ENCODE peak calls at places on chromosome 1, in ten cellular contexts. U, A, H, V, X, F, B, N, O and K are unnamed samples.

GRCh38 chr1:50978144-50978851 is 8.3 kb downstream of the CDKN2C start:
- DNase-seq in H (peak), B (peak), X (peak), O (peak), F (peak), V (no peak), A (peak), N (peak), U (peak), K (peak)

GRCh38 chr1:45752441-45753052 is 2.1 kb upstream of the IPP start:
- DNase-seq in F (no peak), X (no peak), H (peak), N (no peak), A (no peak), U (peak), B (no peak), V (no peak), O (no peak), K (no peak)

GRCh38 chr1:2194319-2194897 is at the start of gene FAAP20:
- DNase-seq in A (no peak), B (no peak), H (peak), X (peak), U (peak), O (peak), N (no peak), V (no peak), F (no peak), K (no peak)

GRCh38 chr1:57857809-57858208 is 433.9 kb upstream of the DAB1 start:
- DNase-seq in X (no peak), F (no peak), V (no peak), A (no peak), H (no peak), O (no peak), U (no peak), B (no peak), N (no peak), K (no peak)

GRCh38 chr1:227437495-227438008 is 119.3 kb upstream of the CDC42BPA start:
- DNase-seq in N (no peak), F (no peak), X (no peak), H (peak), O (no peak), U (peak), B (no peak), V (no peak), A (no peak), K (no peak)

GRCh38 chr1:119859647-119860046 is 36.7 kb downstream of the ADAM30 start:
- DNase-seq in N (no peak), B (no peak), A (no peak), X (no peak), F (no peak), V (no peak), U (peak), O (no peak), H (no peak), K (no peak)

GRCh38 chr1:59229138-59229537 is 67.8 kb upstream of the FGGY start:
- DNase-seq in B (no peak), H (no peak), V (no peak), N (no peak), A (no peak), X (no peak), O (no peak), U (peak), F (no peak), K (no peak)

GRCh38 chr1:23169727-23170335 is 1.2 kb upstream of the LUZP1 start:
- DNase-seq in X (peak), H (peak), O (peak), A (peak), V (no peak), B (peak), F (peak), U (peak), N (peak), K (peak)

GRCh38 chr1:244046907-244047738 is 4.0 kb upstream of the ZBTB18 start:
- DNase-seq in A (no peak), O (no peak), V (peak), H (no peak), N (no peak), F (peak), U (peak), X (no peak), B (no peak), K (peak)

GRCh38 chr1:119593836-119594235 is 54.2 kb downstream of the ZNF697 start:
- DNase-seq in O (no peak), F (no peak), X (no peak), V (no peak), A (no peak), H (no peak), U (no peak), B (no peak), N (no peak), K (no peak)

GRCh38 chr1:43954036-43954435 is 7.3 kb downstream of the IPO13 start:
- DNase-seq in F (no peak), H (no peak), N (no peak), A (no peak), U (no peak), O (no peak), X (no peak), B (no peak), V (no peak), K (no peak)

GRCh38 chr1:194640322-194640721 is 1453.9 kb upstream of the B3GALT2 start:
- DNase-seq in B (no peak), A (no peak), H (no peak), V (no peak), U (no peak), N (no peak), O (no peak), F (no peak), X (no peak), K (no peak)

GRCh38 chr1:184621262-184621661 is 133.4 kb downstream of the EDEM3 start:
- DNase-seq in F (no peak), H (no peak), X (peak), B (no peak), V (no peak), U (peak), N (no peak), A (no peak), O (peak), K (no peak)

GRCh38 chr1:42747125-42747524 is 7.1 kb upstream of the CLDN19 start:
- DNase-seq in H (no peak), B (no peak), O (no peak), U (no peak), V (no peak), A (peak), F (peak), N (peak), X (peak), K (no peak)

GRCh38 chr1:153368477-153368876 is 6.9 kb downstream of the S100A12 start:
- DNase-seq in V (no peak), B (no peak), A (no peak), O (no peak), U (no peak), F (no peak), N (no peak), X (no peak), H (no peak), K (no peak)

GRCh38 chr1:84247425-84248220 is 53.9 kb upstream of the SAMD13 start:
- DNase-seq in B (no peak), A (no peak), X (no peak), U (peak), N (no peak), O (no peak), V (no peak), H (no peak), F (no peak), K (no peak)
- H3K4me3 ChIP-seq in B (no peak), A (no peak), X (no peak), U (no peak), N (no peak), O (no peak), V (no peak), H (no peak), F (no peak), K (no peak)

DNA sequence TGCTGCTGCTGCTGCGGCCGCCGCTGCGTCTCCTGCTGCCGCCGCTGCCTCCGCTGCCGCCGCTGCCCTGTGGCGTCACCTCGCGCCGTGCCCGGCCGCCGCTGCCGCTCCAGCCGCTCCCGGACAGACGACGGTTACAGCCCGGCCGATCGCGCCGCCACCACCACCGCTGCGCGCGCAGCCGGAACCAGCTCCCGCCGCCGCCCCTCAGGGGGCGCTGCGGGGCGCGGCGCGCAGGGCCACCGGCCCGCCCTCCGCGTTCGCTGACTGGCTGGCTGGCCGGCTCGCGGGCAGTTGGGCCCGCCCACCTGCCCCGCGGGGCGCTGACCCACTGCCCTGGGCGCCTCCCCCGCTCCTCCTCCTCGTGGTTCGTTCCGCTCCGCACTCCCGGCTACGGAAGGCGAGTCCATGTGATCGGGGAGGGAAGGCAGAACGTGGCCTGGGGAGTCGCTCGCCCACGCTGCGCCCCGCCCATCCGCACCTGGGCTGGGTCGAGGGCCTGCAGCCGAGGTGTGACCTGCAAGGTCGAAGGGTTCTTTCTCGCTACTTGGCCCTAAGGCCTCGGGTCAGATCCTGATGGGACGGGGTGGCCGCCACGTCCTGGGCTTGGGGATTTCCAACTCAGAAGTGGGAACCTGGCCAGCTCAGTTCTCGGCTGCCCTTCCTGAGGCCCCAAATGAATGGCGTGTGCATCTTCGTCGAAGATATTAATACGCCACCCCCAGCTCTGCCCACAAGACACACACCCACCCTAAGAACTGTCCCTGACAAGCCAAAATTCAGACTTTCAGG is at the start of gene PTP4A2:
- DNase-seq in A (peak), H (peak), B (peak), U (peak), O (peak), F (peak), X (peak), N (peak), V (peak), K (peak)
- TF ChIP-seq POLR2A in A (peak), H (peak), B (peak), U (peak), O (no peak), F (peak), X (peak), N (peak), V (peak), K (peak)

DNA sequence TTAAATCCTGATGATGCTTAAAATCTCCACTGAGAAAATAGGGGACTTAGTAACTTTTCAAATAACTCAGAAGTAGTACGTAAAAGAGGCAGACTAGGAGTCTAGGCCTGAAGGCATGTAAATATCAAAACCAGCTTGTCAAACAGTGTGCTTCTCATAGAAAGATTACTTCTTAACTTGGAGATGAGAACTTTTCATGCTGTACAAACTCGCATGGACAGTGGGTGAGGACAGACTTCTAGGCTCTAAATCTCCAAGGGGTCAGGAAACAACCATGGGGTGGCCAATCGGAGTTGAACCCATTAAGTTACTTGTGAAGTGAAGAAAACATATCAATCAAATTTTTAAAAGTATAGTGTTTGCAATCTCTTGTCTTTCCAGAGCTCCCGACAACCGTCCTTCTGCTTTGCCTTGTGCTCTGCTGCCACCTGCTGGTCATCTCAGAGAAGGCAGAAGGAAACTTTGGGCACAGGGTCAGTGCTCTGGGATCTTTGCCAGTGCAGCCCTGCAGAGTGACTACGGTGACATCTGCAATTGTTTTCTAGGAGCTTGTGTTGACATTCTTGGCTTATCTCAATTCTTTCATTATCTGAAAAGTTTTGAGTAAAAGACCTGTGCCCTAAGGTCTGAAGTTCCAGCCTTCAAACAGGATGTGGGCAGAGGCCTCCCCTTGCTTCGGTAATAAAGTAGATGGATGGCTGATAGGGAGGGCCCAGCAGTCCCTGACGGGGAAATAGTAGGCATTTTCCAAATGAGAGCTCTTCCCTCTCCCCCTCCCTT is 105.1 kb upstream of the PDE4B start:
- DNase-seq in H (peak), V (peak), B (peak), O (peak), A (peak), X (peak), N (peak), F (peak), U (peak), K (peak)
- H3K4me3 ChIP-seq in H (peak), V (no peak), B (no peak), O (no peak), A (no peak), X (no peak), N (no peak), F (no peak), U (no peak), K (no peak)

GRCh38 chr1:230750576-230750975 is 3.4 kb downstream of the CAPN9 start:
- DNase-seq in U (no peak), O (no peak), F (no peak), X (no peak), V (no peak), N (peak), B (no peak), H (no peak), A (no peak), K (no peak)
- TF ChIP-seq POLR2A in U (no peak), O (no peak), F (no peak), X (no peak), V (no peak), N (no peak), B (no peak), H (no peak), A (no peak), K (no peak)

DNA sequence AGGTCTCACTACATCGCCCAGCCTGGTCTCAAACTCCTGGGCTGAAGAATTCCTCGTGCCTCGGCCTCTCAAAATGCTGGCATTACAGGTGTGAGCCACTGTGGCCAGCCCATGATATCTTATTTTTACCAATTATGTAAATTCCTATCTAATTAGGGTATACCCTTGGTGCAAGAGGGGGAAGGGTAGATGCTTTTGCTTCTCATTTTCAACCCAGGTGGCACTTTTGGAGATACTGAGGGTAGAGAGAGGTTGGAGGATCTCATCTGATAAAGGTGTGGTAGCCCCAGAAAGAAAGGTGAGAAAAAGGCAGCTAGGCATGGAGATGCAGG is 17.4 kb downstream of the ENSA start:
- DNase-seq in O (no peak), X (no peak), H (no peak), F (no peak), V (no peak), B (no peak), A (no peak), U (no peak), N (no peak), K (no peak)
- H3K4me3 ChIP-seq in O (no peak), X (no peak), H (no peak), F (no peak), V (no peak), B (no peak), A (no peak), U (no peak), N (no peak), K (no peak)

GRCh38 chr1:15848929-15849774 is 1.6 kb downstream of the SPEN start:
- DNase-seq in N (peak), A (peak), X (peak), H (peak), B (peak), O (peak), U (peak), F (peak), V (no peak), K (peak)

GRCh38 chr1:15851251-15852035 is 3.9 kb downstream of the SPEN start:
- DNase-seq in U (no peak), A (no peak), O (no peak), V (no peak), N (peak), B (no peak), F (no peak), H (no peak), X (peak), K (no peak)

GRCh38 chr1:15850450-15851079 is 3.1 kb downstream of the SPEN start:
- DNase-seq in O (no peak), A (no peak), X (peak), H (peak), F (no peak), V (no peak), B (no peak), U (no peak), N (no peak), K (no peak)

GRCh38 chr1:15848143-15848928 is 829 bp downstream of the SPEN start:
- DNase-seq in O (peak), H (no peak), U (peak), N (peak), B (peak), X (peak), F (peak), V (no peak), A (peak), K (peak)

GRCh38 chr1:15849775-15850449 is 2.4 kb downstream of the SPEN start:
- DNase-seq in U (peak), O (peak), X (peak), F (peak), A (peak), V (no peak), B (peak), H (peak), N (peak), K (peak)
- TF ChIP-seq POLR2A in U (no peak), O (no peak), X (no peak), F (no peak), A (no peak), V (no peak), B (no peak), H (peak), N (no peak), K (no peak)